ENCODE peak calls at places on chromosomes 4 and X, in seven cellular contexts. J, Z, E, T, Q, N and D are unnamed samples. For H3K9me3, the result is how much of the 10 kb centered on the place peaks cover.

GRCh38 chrX:15815779-15816452 is 25.6 kb downstream of the ZRSR2 start:
- DNase-seq in Q (no peak), N (peak), J (peak), T (peak), Z (no peak), E (peak), D (no peak)

GRCh38 chrX:23515028-23515427 is 152.3 kb upstream of the PRDX4 start:
- DNase-seq in J (no peak), N (no peak), Q (no peak), T (no peak), E (no peak), Z (no peak), D (no peak)

GRCh38 chr4:170243662-170244288 is 154.0 kb upstream of the AADAT start:
- DNase-seq in N (no peak), Q (no peak), E (no peak), J (no peak), T (no peak), Z (no peak), D (no peak)

GRCh38 chr4:24179201-24179840 is 289.5 kb upstream of the PPARGC1A start:
- DNase-seq in Q (no peak), Z (no peak), T (no peak), E (no peak), J (no peak), N (no peak), D (no peak)

GRCh38 chrX:69987691-69988090 is 62.0 kb downstream of the AWAT2 start:
- DNase-seq in E (no peak), Q (no peak), N (no peak), Z (no peak), J (no peak), T (no peak), D (peak)

GRCh38 chr4:29708473-29708872 is 1011.7 kb upstream of the PCDH7 start:
- DNase-seq in Z (no peak), Q (no peak), N (no peak), E (no peak), J (peak), T (no peak), D (no peak)

GRCh38 chr4:66372706-66373105 is 702.4 kb upstream of the EPHA5 start:
- DNase-seq in E (no peak), T (no peak), Z (no peak), Q (no peak), J (no peak), N (no peak), D (no peak)

GRCh38 chrX:111090458-111090857 is 5.5 kb upstream of the PAK3 start:
- DNase-seq in J (no peak), T (no peak), Q (no peak), N (no peak), Z (no peak), E (no peak), D (no peak)

GRCh38 chr4:176656108-176656507 is 136.6 kb downstream of the VEGFC start:
- DNase-seq in J (no peak), Z (no peak), N (no peak), E (no peak), T (no peak), Q (no peak), D (no peak)

GRCh38 chr4:81913427-81913878 is 441.7 kb upstream of the RASGEF1B start:
- DNase-seq in Q (no peak), T (peak), N (peak), J (peak), Z (no peak), E (peak), D (peak)

GRCh38 chrX:68462653-68463052 is 29.4 kb upstream of the OPHN1 start:
- DNase-seq in N (peak), T (no peak), J (peak), E (peak), Q (no peak), Z (no peak), D (peak)

GRCh38 chr4:80124246-80125211 is 51.5 kb upstream of the ANTXR2 start:
- DNase-seq in E (no peak), Z (no peak), J (no peak), N (no peak), Q (no peak), T (no peak), D (no peak)

GRCh38 chr4:77037736-77038135 is 38.1 kb downstream of the CCNI start:
- DNase-seq in J (no peak), Q (no peak), T (no peak), Z (no peak), N (no peak), E (no peak), D (no peak)

GRCh38 chr4:2073808-2074481 is 14.8 kb downstream of the NAT8L start:
- DNase-seq in Q (no peak), Z (no peak), E (peak), J (no peak), T (no peak), N (no peak), D (no peak)

GRCh38 chr4:44663539-44664263 is 12.3 kb upstream of the YIPF7 start:
- DNase-seq in T (no peak), Z (no peak), E (no peak), N (no peak), J (no peak), Q (no peak), D (no peak)

GRCh38 chr4:108978066-108978465 is 215.2 kb upstream of the ETNPPL start:
- DNase-seq in Q (no peak), J (no peak), Z (no peak), E (no peak), N (no peak), T (no peak), D (no peak)

GRCh38 chr4:38804654-38805295 is at the start of gene TLR1:
- DNase-seq in T (no peak), Z (no peak), J (peak), N (peak), E (no peak), Q (no peak), D (no peak)

GRCh38 chr4:185887125-185887524 is 75.1 kb upstream of the SORBS2 start:
- DNase-seq in N (no peak), E (no peak), J (no peak), Q (no peak), T (no peak), Z (no peak), D (no peak)

GRCh38 chr4:146072381-146072780 is 103.1 kb upstream of the LSM6 start:
- DNase-seq in E (no peak), T (no peak), Z (no peak), N (no peak), Q (no peak), J (no peak), D (no peak)

GRCh38 chrX:69073241-69073640 is 92.0 kb downstream of the PJA1 start:
- DNase-seq in Z (no peak), T (no peak), N (no peak), J (no peak), E (no peak), Q (no peak), D (no peak)

GRCh38 chr4:87078987-87079469 is 141.4 kb downstream of the KLHL8 start:
- DNase-seq in Z (no peak), T (no peak), N (no peak), Q (peak), E (no peak), J (no peak), D (no peak)

GRCh38 chrX:46770817-46771163 is 11.9 kb upstream of the SLC9A7 start:
- DNase-seq in J (no peak), E (no peak), T (no peak), Z (no peak), Q (no peak), N (peak), D (no peak)

GRCh38 chrX:51420610-51421009 is 75.8 kb downstream of the NUDT11 start:
- DNase-seq in E (no peak), N (peak), Z (no peak), T (no peak), J (peak), Q (no peak), D (peak)
- H3K9me3 ChIP-seq in E (under half), N (under half), Z (under half), T (under half), J (under half), Q (under half), D (under half)

GRCh38 chr4:70061980-70062379 is 11.7 kb downstream of the HTN1 start:
- DNase-seq in Z (no peak), J (no peak), T (no peak), E (no peak), N (no peak), Q (no peak), D (no peak)
- H3K27ac ChIP-seq in Z (no peak), J (no peak), T (no peak), E (no peak), N (no peak), Q (no peak), D (no peak)

DNA sequence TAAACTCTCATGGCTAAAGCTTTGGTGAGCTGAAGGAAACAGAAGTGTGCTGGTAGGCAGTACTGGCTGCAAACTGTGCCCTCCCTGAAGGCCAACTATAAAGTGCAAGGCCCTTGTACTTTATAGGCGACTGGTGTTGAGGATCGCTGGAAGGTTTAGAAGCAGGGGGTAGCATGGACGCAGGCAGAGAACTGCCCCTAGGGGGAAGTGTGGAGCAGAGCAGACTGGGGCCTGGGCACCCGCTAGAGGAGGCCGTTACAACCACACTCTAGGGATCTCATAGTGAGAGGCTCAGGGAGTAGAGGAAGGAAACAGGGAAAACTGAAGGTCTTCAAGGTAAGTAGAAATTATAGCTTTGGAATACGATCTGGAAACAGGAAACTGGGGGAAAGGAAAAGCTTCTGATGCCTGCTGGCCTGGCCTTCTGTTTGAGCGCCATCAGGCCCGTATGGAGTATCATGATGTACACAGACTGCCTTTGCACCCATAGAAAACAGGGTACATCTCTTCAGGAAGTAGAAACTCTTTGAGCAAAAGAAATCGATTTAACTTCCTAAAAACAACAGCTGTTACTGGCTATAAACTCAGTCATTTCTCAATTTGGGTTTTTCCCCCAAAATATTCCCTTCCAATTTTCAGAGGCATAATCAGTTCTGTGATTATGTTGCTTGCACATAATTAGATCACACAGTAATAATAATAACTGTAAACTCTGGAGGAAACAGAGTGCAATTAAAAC is 23.9 kb upstream of the TMSB4X start:
- DNase-seq in Z (peak), Q (no peak), T (peak), E (peak), N (peak), J (peak), D (peak)
- TF ChIP-seq CTCF in Z (peak), Q (no peak), T (peak), E (peak), N (peak), J (peak), D (peak)

GRCh38 chrX:136880003-136880451 is 498 bp downstream of the RBMX start:
- DNase-seq in N (peak), Q (no peak), J (no peak), T (peak), E (no peak), Z (peak), D (no peak)

GRCh38 chrX:136878423-136878822 is 2.1 kb downstream of the RBMX start:
- DNase-seq in E (no peak), T (no peak), N (no peak), Q (no peak), J (no peak), Z (no peak), D (no peak)

GRCh38 chrX:136880452-136881013 is at the start of gene RBMX:
- DNase-seq in T (peak), N (peak), Q (peak), J (peak), Z (peak), E (peak), D (peak)

DNA sequence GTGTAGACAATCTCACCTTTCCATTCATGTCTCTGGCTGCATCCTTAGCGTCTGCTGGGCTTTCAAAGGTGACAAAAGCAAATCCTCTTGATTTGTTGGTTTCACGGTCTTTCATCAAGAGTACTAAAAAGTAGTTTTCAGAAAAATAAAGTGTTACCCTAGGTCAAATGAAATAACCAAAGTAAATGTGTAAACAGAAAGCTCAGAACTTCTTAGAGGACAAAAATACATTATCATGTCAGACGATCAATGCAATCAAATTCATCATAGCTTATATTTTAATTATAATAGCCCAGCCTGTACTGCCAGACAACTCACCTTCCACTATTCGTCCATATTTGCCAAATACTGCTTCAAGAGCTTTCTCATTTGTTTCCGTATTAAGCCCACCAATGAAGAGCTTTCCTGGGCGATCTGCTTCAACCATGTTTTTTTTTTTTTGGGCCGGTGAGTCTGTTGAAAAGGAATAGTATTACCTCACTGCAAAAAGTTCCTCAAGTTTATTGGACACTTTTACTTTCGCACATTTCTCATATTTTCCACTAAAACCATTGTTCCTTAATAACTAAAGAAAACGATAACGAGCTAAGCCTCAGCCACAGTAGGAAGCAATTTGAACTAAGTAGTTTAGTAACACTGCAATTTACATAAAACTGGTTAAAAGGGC is 1.4 kb downstream of the RBMX start:
- DNase-seq in J (no peak), Q (no peak), T (no peak), N (no peak), Z (no peak), E (no peak), D (no peak)
- H3K9me3 ChIP-seq in J (under half), Q (under half), T (under half), N (under half), Z (under half), E (under half), D (under half)

DNA sequence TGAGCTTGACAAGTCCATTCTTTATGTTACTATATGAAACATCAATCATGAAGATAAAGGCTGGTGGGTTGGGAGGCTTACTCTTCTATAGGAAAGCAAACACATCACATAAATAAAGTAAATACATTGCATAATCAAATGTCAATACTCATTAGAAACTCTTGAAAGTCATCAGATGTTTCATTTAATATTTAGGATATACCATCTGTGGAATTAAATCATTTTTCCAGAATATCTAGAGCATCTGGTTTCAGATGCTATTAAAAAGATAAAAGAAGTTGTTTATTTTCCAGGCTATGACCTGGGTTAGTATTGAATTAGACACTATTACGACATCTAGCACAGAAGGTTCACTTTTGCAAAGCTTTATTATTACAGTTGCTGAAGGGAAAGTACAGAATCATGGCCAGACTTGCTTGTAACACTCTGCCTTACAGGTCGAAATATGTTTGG is 72.6 kb downstream of the METTL14 start:
- DNase-seq in T (no peak), Z (no peak), N (no peak), J (no peak), Q (no peak), E (no peak), D (no peak)
- H3K27ac ChIP-seq in T (no peak), Z (peak), N (no peak), J (no peak), Q (peak), E (no peak), D (no peak)